ENCODE peak calls at places on chromosomes 5 and 9, in seven cellular contexts. T is heart right ventricle, K is heart left ventricle, V is A549, I is left ventricle myocardium inferior, M is H1, D is tibial artery. A is an unnamed sample.

GRCh38 chr9:99430301-99430700 is 208.2 kb downstream of the SEC61B start:
- DNase-seq in V (no peak), K (no peak), T (no peak), I (no peak), D (no peak), M (no peak), A (no peak)

GRCh38 chr9:96618209-96619108 is 1.2 kb downstream of the CDC14B start:
- DNase-seq in K (peak; percentile 81), D (peak; percentile 85), M (no peak), T (peak; percentile 45), V (peak; percentile 48), I (peak; percentile 38), A (no peak)

GRCh38 chr5:133035224-133035623 is 8.9 kb upstream of the ZCCHC10 start:
- DNase-seq in T (no peak), I (no peak), K (no peak), M (no peak), D (no peak), V (no peak), A (no peak)

GRCh38 chr5:10566556-10567068 is 2.7 kb downstream of the ANKRD33B start:
- DNase-seq in D (no peak), K (no peak), I (no peak), V (no peak), M (no peak), T (no peak), A (no peak)

GRCh38 chr9:123300554-123300953 is 32.2 kb upstream of the STRBP start:
- DNase-seq in I (no peak), V (no peak), D (peak; percentile 38), T (no peak), K (no peak), M (no peak), A (no peak)

GRCh38 chr9:90034071-90034470 is 429.3 kb downstream of the GADD45G start:
- DNase-seq in T (no peak), D (no peak), I (no peak), M (no peak), V (no peak), K (no peak), A (no peak)

GRCh38 chr5:172985596-172985995 is 2.0 kb downstream of the ATP6V0E1 start:
- DNase-seq in I (no peak), T (no peak), D (no peak), M (no peak), V (no peak), K (no peak), A (no peak)

GRCh38 chr9:134624827-134625181 is 16.8 kb upstream of the COL5A1 start:
- DNase-seq in V (peak; percentile 72), K (peak; percentile 33), M (no peak), D (peak; percentile 67), T (no peak), I (no peak), A (peak; percentile 74)

GRCh38 chr5:80569086-80569960 is 757 bp downstream of the ANKRD34B start:
- DNase-seq in M (peak; percentile 77), D (no peak), T (no peak), I (no peak), K (peak; percentile 61), V (no peak), A (no peak)

GRCh38 chr9:88322906-88323566 is 65.2 kb upstream of the SPIN1 start:
- DNase-seq in K (no peak), V (no peak), I (no peak), T (no peak), M (no peak), D (no peak), A (no peak)

GRCh38 chr9:89529243-89530030 is 31.5 kb upstream of the SEMA4D start:
- DNase-seq in K (no peak), I (no peak), D (no peak), M (no peak), V (no peak), T (no peak), A (no peak)

GRCh38 chr9:128175743-128176142 is 15.6 kb downstream of the CIZ1 start:
- DNase-seq in I (no peak), T (no peak), K (no peak), D (no peak), V (no peak), M (no peak), A (no peak)

GRCh38 chr5:51651889-51652288 is 268.6 kb downstream of the ISL1 start:
- DNase-seq in V (no peak), I (no peak), K (no peak), M (no peak), D (no peak), T (no peak), A (no peak)

GRCh38 chr9:118170032-118170955 is 466.1 kb downstream of the TLR4 start:
- DNase-seq in V (peak; percentile 21), D (no peak), M (peak; percentile 60), I (no peak), T (no peak), K (no peak), A (no peak)

GRCh38 chr5:74501674-74502478 is 138.7 kb downstream of the ENC1 start:
- DNase-seq in M (no peak), K (no peak), D (no peak), T (no peak), V (no peak), I (no peak), A (no peak)

GRCh38 chr9:77954018-77954417 is 77.6 kb downstream of the GNAQ start:
- DNase-seq in T (no peak), M (no peak), I (no peak), V (no peak), D (no peak), K (no peak), A (no peak)

GRCh38 chr5:446864-447263 is 3.9 kb downstream of the EXOC3 start:
- DNase-seq in V (peak; percentile 72), M (no peak), T (peak; percentile 6), K (peak; percentile 32), I (no peak), D (no peak), A (no peak)

GRCh38 chr9:118444403-118444802 is 740.2 kb downstream of the TLR4 start:
- DNase-seq in K (no peak), M (no peak), T (no peak), V (no peak), I (no peak), D (no peak), A (no peak)

GRCh38 chr5:145856285-145856818 is 16.5 kb downstream of the GRXCR2 start:
- DNase-seq in T (peak; percentile 23), I (peak; percentile 30), K (peak; percentile 65), D (peak; percentile 65), M (peak; percentile 81), V (no peak), A (no peak)

GRCh38 chr5:145858929-145859328 is 13.9 kb downstream of the GRXCR2 start:
- DNase-seq in I (no peak), M (no peak), K (no peak), V (no peak), T (no peak), D (no peak), A (no peak)

GRCh38 chr5:145863005-145863404 is 9.8 kb downstream of the GRXCR2 start:
- DNase-seq in T (no peak), M (no peak), K (no peak), D (no peak), V (no peak), I (no peak), A (no peak)

GRCh38 chr5:145859451-145859850 is 13.4 kb downstream of the GRXCR2 start:
- DNase-seq in I (no peak), M (no peak), K (no peak), T (no peak), V (no peak), D (no peak), A (no peak)

DNA sequence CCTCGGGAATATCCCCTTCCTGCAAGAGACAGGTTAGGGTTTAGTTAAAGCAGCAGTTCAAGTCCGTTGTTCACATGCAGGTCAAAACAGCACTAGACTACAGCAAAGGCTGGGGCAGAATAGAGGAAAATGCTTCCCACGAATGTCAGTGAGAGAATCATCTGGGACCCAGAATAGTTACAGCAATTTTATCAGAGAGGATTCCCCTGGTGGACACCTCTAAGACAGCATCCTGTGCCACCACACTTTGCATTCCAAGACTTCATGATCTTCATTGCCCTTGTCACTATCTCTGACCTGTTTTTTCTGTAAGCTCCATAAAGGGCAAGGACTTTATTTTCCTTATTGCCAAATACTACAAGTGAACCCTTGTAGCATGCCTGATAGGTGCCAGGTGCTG is 12.9 kb downstream of the GRXCR2 start:
- DNase-seq in M (no peak), D (no peak), K (no peak), T (no peak), I (no peak), V (no peak), A (no peak)
- H3K4me3 ChIP-seq in M (no peak overlapping the region), D (no peak overlapping the region), K (no peak overlapping the region), T (no peak overlapping the region), I (no peak overlapping the region), V (no peak overlapping the region), A (no peak overlapping the region)

DNA sequence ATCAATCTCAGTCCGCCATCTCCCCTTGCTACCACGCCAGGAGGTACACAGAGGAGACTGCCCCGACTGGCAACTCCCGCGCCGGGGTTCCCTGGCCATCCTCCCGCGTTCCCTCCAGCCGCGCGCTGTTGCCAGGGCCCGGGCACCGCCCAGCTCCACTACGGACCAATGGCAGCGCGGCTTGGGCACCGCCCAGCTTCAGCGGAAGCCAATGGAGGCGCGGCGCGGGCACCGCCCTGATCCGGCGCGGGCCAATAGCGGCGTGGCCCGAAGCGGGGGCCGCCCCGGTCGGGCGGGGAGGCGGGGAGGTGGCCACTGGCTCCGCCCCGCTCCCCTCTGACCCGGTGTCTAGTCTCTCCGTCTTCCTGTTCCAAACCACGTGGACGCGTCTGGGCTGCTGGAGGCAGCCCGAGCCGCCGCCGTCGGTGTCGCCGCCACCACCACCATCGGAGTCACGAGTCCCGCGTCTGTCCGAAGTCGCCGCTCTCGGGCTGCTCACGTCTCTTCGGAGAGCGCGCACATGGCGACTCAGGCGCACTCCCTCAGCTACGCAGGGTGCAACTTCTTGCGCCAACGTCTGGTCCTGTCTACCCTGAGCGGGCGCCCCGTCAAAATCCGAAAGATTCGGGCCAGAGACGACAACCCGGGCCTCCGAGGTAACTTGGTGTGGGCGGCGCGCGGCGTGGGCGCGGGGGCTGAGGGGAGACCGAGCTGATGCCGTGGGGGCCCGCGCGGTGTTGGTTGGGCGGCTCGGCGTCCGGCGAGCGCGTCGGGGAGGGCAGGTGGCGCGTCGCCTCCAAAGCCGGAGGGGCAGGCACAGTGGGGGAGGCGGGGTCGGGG is at the start of gene RCL1:
- DNase-seq in M (peak; percentile 95), D (peak; percentile 98), K (peak; percentile 98), V (peak; percentile 92), I (peak; percentile 96), T (peak; percentile 97), A (peak; percentile 61)
- TF ChIP-seq CTCF in M (no peak), D (no peak), K (no peak), V (no peak), I (no peak), T (no peak), A (no peak)

GRCh38 chr9:19171271-19171670 is 44.0 kb upstream of the PLIN2 start:
- DNase-seq in T (no peak), D (no peak), M (no peak), K (no peak), I (no peak), V (no peak), A (no peak)

GRCh38 chr9:19173598-19174125 is 46.4 kb upstream of the PLIN2 start:
- DNase-seq in D (no peak), I (no peak), V (no peak), M (no peak), K (no peak), T (no peak), A (no peak)

GRCh38 chr9:19174127-19174921 is 47.0 kb upstream of the PLIN2 start:
- DNase-seq in I (peak; percentile 62), M (peak; percentile 50), V (peak; percentile 66), D (peak; percentile 87), K (peak; percentile 80), T (peak; percentile 50), A (peak; percentile 93)
- H3K4me3 ChIP-seq in I (no peak overlapping the region), M (no peak overlapping the region), V (no peak overlapping the region), D (no peak overlapping the region), K (no peak overlapping the region), T (no peak overlapping the region), A (no peak overlapping the region)

GRCh38 chr5:78537821-78538220 is 110.8 kb downstream of the LHFPL2 start:
- DNase-seq in K (no peak), I (no peak), V (peak; percentile 36), T (no peak), D (no peak), M (no peak), A (no peak)
- TF ChIP-seq CTCF in K (peak; percentile 41), I (peak; percentile 74), V (peak; percentile 61), T (peak; percentile 65), D (peak; percentile 46), M (peak; percentile 74), A (peak; percentile 71)

A was measured in AG09309.